ENCODE peak calls at places on chromosomes 16 and 17, in four cellular contexts. L is breast epithelium, Q is Panc1, V is cardiac muscle cell. F is an unnamed sample.

GRCh38 chr17:19334331-19334730 is 28.2 kb downstream of the B9D1 start:
- DNase-seq in L (no peak), Q (no peak), V (no peak), F (no peak)

GRCh38 chr16:7315813-7316212 is 16.8 kb upstream of the RBFOX1 start:
- DNase-seq in L (no peak), Q (no peak), V (no peak), F (no peak)

GRCh38 chr17:68579194-68579900 is 21.8 kb downstream of the FAM20A start:
- DNase-seq in L (no peak), Q (no peak), V (no peak), F (no peak)

GRCh38 chr16:12043953-12044352 is 67.4 kb downstream of the SNX29 start:
- DNase-seq in L (no peak), Q (no peak), V (no peak), F (no peak)

GRCh38 chr17:6587310-6587709 is 31.0 kb upstream of the PITPNM3 start:
- DNase-seq in L (no peak), Q (no peak), V (no peak), F (no peak)

GRCh38 chr16:50466170-50466569 is 82.0 kb upstream of the NKD1 start:
- DNase-seq in L (peak), Q (no peak), V (no peak), F (no peak)

GRCh38 chr17:62653831-62654829 is 26.7 kb downstream of the MRC2 start:
- DNase-seq in L (no peak), Q (no peak), V (peak), F (no peak)

GRCh38 chr16:31132979-31133599 is 2.4 kb downstream of the PRSS8 start:
- DNase-seq in L (no peak), Q (no peak), V (no peak), F (no peak)

GRCh38 chr16:81384006-81384405 is 60.6 kb upstream of the CMIP start:
- DNase-seq in L (no peak), Q (no peak), V (no peak), F (no peak)

GRCh38 chr17:10984163-10984562 is 146.3 kb upstream of the PIRT start:
- DNase-seq in L (no peak), Q (no peak), V (no peak), F (no peak)

GRCh38 chr16:46916980-46917379 is 32.8 kb downstream of the GPT2 start:
- DNase-seq in L (no peak), Q (no peak), V (no peak), F (no peak)

GRCh38 chr16:50166511-50167500 is 13.7 kb downstream of the TENT4B start:
- DNase-seq in L (no peak), Q (no peak), V (no peak), F (no peak)

GRCh38 chr17:42240201-42240600 is 36.0 kb downstream of the STAT5B start:
- DNase-seq in L (no peak), Q (no peak), V (no peak), F (no peak)

GRCh38 chr16:89443727-89444084 is 46.7 kb downstream of the ANKRD11 start:
- DNase-seq in L (peak), Q (no peak), V (no peak), F (no peak)
- H3K27ac ChIP-seq in L (no peak), Q (no peak), V (peak), F (peak)

GRCh38 chr17:43696891-43697290 is 35.2 kb upstream of the MEOX1 start:
- DNase-seq in L (no peak), Q (no peak), V (no peak), F (no peak)

GRCh38 chr17:43690624-43691316 is 29.0 kb upstream of the MEOX1 start:
- DNase-seq in L (no peak), Q (no peak), V (no peak), F (no peak)

GRCh38 chr17:43691317-43691693 is 29.6 kb upstream of the MEOX1 start:
- DNase-seq in L (no peak), Q (no peak), V (no peak), F (no peak)

GRCh38 chr17:43695968-43696865 is 34.5 kb upstream of the MEOX1 start:
- DNase-seq in L (no peak), Q (no peak), V (no peak), F (no peak)

GRCh38 chr17:43694081-43694870 is 32.6 kb upstream of the MEOX1 start:
- DNase-seq in L (peak), Q (peak), V (peak), F (peak)
- H3K27ac ChIP-seq in L (no peak), Q (no peak), V (no peak), F (no peak)

DNA sequence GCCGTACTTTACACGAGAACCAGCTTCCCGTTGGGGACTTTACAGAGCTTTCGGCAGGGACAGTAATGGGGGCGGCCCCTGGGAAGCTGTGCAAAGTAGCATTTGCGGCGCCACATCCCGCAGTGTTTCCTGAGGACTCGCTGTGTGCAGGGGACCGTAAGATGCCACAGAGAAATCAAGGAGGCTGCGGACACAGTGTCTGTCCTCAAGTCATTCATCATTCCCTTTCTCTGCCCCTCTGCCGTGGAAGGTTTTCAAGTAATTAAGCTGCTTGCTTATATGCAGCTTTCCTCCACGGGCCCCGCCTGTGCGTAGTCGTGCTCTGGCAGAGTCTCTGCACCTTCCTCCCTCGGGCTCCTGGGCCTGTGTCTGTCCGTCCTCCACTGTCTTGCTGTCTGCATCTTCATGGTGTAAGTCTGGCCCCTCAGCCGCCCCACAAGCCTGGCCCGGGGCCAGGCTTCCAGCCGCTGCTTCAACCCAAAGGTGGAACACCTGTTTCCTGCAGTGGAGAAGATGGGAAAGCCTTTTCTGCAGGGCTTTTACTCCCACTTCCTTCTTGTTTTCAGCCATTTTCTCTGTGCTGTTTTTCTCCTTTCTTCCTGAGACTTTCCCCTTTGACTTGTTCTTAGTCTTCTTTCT is 216.9 kb upstream of the CHMP6 start:
- DNase-seq in L (no peak), Q (no peak), V (no peak), F (no peak)
- H3K27ac ChIP-seq in L (no peak), Q (no peak), V (no peak), F (no peak)

DNA sequence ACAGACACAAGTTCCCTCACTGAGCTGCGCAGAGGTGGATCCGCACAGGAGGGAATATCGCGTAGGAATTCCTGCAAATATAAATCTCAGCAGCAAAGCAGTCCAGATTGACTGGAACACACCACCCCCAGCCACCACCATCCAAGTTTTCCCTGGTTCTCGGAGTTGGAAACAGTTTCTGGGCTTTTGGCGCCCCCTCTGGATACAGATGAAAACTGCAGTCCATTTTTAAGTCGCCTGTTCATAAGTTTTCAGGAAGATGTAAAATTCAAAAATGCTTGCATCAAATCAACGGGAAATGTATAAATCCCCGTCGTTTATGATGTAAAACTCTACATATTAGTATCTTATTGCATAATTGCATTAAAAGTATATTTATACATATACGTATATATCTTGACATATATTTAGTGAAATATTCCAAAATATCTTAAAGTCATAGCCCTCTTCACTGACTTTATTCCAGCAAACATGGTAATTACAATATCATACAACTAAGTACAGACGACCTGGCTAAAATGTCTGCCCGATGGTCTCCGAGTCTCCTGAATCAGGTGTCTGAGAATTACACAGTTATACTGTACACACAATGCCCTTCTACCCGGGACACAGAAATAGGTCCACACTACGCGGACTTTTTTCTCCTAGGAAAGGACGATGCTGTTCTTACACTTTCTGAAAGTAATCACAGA is 2.1 kb upstream of the SOX9 start:
- DNase-seq in L (peak), Q (no peak), V (peak), F (peak)
- H3K27ac ChIP-seq in L (peak), Q (peak), V (no peak), F (peak)

GRCh38 chr17:17749025-17749772 is 67.9 kb downstream of the RAI1 start:
- DNase-seq in L (no peak), Q (no peak), V (no peak), F (no peak)

GRCh38 chr17:17750881-17751280 is 69.6 kb downstream of the RAI1 start:
- DNase-seq in L (no peak), Q (no peak), V (no peak), F (no peak)

GRCh38 chr17:17748604-17749003 is 67.3 kb downstream of the RAI1 start:
- DNase-seq in L (no peak), Q (no peak), V (no peak), F (no peak)

GRCh38 chr17:17751489-17751995 is 70.3 kb downstream of the RAI1 start:
- DNase-seq in L (no peak), Q (no peak), V (no peak), F (no peak)

DNA sequence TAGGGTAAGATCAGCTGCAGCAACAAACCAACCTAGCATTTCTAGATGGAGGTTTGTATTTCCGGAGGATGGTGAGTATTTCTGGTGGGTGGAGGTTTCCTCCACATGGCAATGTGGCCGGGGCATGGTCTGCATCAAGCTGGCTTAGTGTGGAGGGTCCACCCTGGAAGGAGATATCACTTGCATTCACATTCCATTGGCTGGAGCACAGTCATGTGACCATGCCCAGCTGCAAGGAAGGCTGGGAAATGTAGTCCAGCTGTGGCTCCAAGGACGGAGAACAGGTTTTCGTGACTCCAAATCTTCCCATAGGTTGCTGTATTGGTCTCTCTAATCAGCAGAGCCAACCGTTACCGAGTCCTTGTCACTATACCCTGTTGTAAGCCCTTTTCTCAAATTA is 68.7 kb downstream of the RAI1 start:
- DNase-seq in L (no peak), Q (no peak), V (peak), F (peak)
- H3K27ac ChIP-seq in L (peak), Q (peak), V (peak), F (peak)

GRCh38 chr17:4045477-4045876 is 81.2 kb upstream of the ATP2A3 start:
- DNase-seq in L (no peak), Q (no peak), V (no peak), F (no peak)

GRCh38 chr17:4040784-4041183 is 76.5 kb upstream of the ATP2A3 start:
- DNase-seq in L (no peak), Q (no peak), V (no peak), F (no peak)

GRCh38 chr17:4049546-4049945 is 85.3 kb upstream of the ATP2A3 start:
- DNase-seq in L (no peak), Q (no peak), V (peak), F (no peak)

GRCh38 chr17:4048218-4048617 is 84.0 kb upstream of the ATP2A3 start:
- DNase-seq in L (no peak), Q (no peak), V (no peak), F (no peak)

DNA sequence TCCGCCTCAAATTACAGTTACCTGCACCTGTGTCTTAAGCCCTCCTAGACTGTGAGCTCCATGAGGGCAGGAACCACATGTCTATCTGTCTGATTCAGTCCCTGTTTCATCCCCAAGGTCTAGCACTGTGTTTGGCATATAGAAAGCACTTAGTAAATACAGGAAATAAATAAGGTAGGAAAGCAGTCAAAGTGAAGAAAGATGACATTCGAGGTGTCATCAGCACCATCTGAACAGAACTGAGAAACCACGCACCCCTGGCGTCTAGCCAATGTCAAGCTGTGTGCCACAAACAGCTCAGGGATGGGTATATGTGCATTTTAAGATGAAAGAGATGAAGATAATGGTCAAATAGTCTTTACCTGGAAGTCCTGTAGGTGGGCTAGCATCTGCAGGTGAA is 79.6 kb upstream of the ATP2A3 start:
- DNase-seq in L (no peak), Q (no peak), V (no peak), F (no peak)
- H3K27ac ChIP-seq in L (no peak), Q (no peak), V (no peak), F (no peak)

GRCh38 chr17:47693667-47694017 is 319 bp upstream of the TBKBP1 start:
- DNase-seq in L (no peak), Q (no peak), V (peak), F (no peak)
- H3K27ac ChIP-seq in L (peak), Q (peak), V (peak), F (no peak)

F was measured in caudate nucleus.